ENCODE peak calls at places on chromosomes 4 and X, in eight cellular contexts. One of them, this sample, is unnamed.
A peak's percentile ranks its signal among the peaks of the same experiment; 100 is the strongest.

GRCh38 chr4:144688035-144688569 is 42.1 kb downstream of the HHIP start:
- DNase-seq in transverse colon: no peak
- DNase-seq in heart right ventricle: no peak
- DNase-seq in HepG2: no peak
- DNase-seq in right lobe of liver: no peak
- DNase-seq in heart left ventricle: no peak
- DNase-seq in aorta: no peak
- DNase-seq in mammary epithelial cell: no peak
- DNase-seq in this sample: no peak

GRCh38 chrX:93932471-93933220 is 258.6 kb downstream of the FAM133A start:
- DNase-seq in mammary epithelial cell: no peak
- DNase-seq in aorta: no peak
- DNase-seq in heart right ventricle: no peak
- DNase-seq in transverse colon: no peak
- DNase-seq in HepG2: no peak
- DNase-seq in heart left ventricle: no peak
- DNase-seq in right lobe of liver: no peak
- DNase-seq in this sample: no peak

GRCh38 chrX:40173662-40174593 is 76.2 kb upstream of the BCOR start:
- DNase-seq in mammary epithelial cell: no peak
- DNase-seq in heart left ventricle: peak; percentile 58
- DNase-seq in heart right ventricle: no peak
- DNase-seq in aorta: no peak
- DNase-seq in transverse colon: peak; percentile 38
- DNase-seq in right lobe of liver: peak; percentile 69
- DNase-seq in HepG2: peak; percentile 76
- DNase-seq in this sample: peak; percentile 65

GRCh38 chr4:153218961-153219360 is 14.7 kb downstream of the TRIM2 start:
- DNase-seq in right lobe of liver: no peak
- DNase-seq in mammary epithelial cell: no peak
- DNase-seq in heart left ventricle: no peak
- DNase-seq in transverse colon: peak; percentile 62
- DNase-seq in heart right ventricle: no peak
- DNase-seq in aorta: no peak
- DNase-seq in HepG2: peak; percentile 9
- DNase-seq in this sample: no peak

GRCh38 chr4:184265566-184266351 is 48.1 kb upstream of the ENPP6 start:
- DNase-seq in mammary epithelial cell: peak; percentile 26
- DNase-seq in heart right ventricle: no peak
- DNase-seq in heart left ventricle: no peak
- DNase-seq in transverse colon: peak; percentile 49
- DNase-seq in HepG2: no peak
- DNase-seq in aorta: no peak
- DNase-seq in right lobe of liver: no peak
- DNase-seq in this sample: no peak

GRCh38 chrX:139692506-139692849 is 15.5 kb downstream of the MCF2 start:
- DNase-seq in right lobe of liver: no peak
- DNase-seq in heart right ventricle: no peak
- DNase-seq in aorta: no peak
- DNase-seq in heart left ventricle: no peak
- DNase-seq in transverse colon: no peak
- DNase-seq in HepG2: no peak
- DNase-seq in mammary epithelial cell: no peak
- DNase-seq in this sample: no peak

GRCh38 chr4:105963461-105964400 is 68.5 kb downstream of the NPNT start:
- DNase-seq in right lobe of liver: no peak
- DNase-seq in aorta: no peak
- DNase-seq in heart right ventricle: no peak
- DNase-seq in heart left ventricle: no peak
- DNase-seq in transverse colon: no peak
- DNase-seq in HepG2: no peak
- DNase-seq in mammary epithelial cell: peak; percentile 59
- DNase-seq in this sample: no peak

GRCh38 chr4:1621996-1622637 is 62.0 kb downstream of the FAM53A start:
- DNase-seq in transverse colon: no peak
- DNase-seq in HepG2: no peak
- DNase-seq in right lobe of liver: no peak
- DNase-seq in mammary epithelial cell: no peak
- DNase-seq in heart right ventricle: no peak
- DNase-seq in aorta: no peak
- DNase-seq in heart left ventricle: no peak
- DNase-seq in this sample: no peak

GRCh38 chr4:152776352-152776751 is 3.2 kb downstream of the TIGD4 start:
- DNase-seq in transverse colon: no peak
- DNase-seq in heart right ventricle: no peak
- DNase-seq in right lobe of liver: no peak
- DNase-seq in aorta: no peak
- DNase-seq in mammary epithelial cell: peak; percentile 17
- DNase-seq in HepG2: no peak
- DNase-seq in heart left ventricle: no peak
- DNase-seq in this sample: no peak

GRCh38 chrX:118839334-118839958 is 15.8 kb downstream of the ZCCHC12 start:
- DNase-seq in aorta: peak; percentile 93
- DNase-seq in transverse colon: peak; percentile 80
- DNase-seq in mammary epithelial cell: peak; percentile 26
- DNase-seq in heart left ventricle: peak; percentile 90
- DNase-seq in heart right ventricle: peak; percentile 83
- DNase-seq in HepG2: peak; percentile 58
- DNase-seq in right lobe of liver: peak; percentile 90
- DNase-seq in this sample: peak; percentile 69

GRCh38 chr4:142497606-142498005 is 348.5 kb downstream of the INPP4B start:
- DNase-seq in heart right ventricle: no peak
- DNase-seq in right lobe of liver: no peak
- DNase-seq in aorta: no peak
- DNase-seq in HepG2: no peak
- DNase-seq in heart left ventricle: no peak
- DNase-seq in transverse colon: no peak
- DNase-seq in mammary epithelial cell: no peak
- DNase-seq in this sample: no peak

GRCh38 chrX:41526925-41527324 is 79.8 kb downstream of the NYX start:
- DNase-seq in aorta: no peak
- DNase-seq in right lobe of liver: no peak
- DNase-seq in HepG2: no peak
- DNase-seq in mammary epithelial cell: peak; percentile 23
- DNase-seq in heart right ventricle: no peak
- DNase-seq in transverse colon: no peak
- DNase-seq in heart left ventricle: no peak
- DNase-seq in this sample: no peak

GRCh38 chr4:27381806-27382205 is 521.2 kb downstream of the STIM2 start:
- DNase-seq in HepG2: no peak
- DNase-seq in heart left ventricle: no peak
- DNase-seq in aorta: no peak
- DNase-seq in mammary epithelial cell: no peak
- DNase-seq in heart right ventricle: no peak
- DNase-seq in transverse colon: no peak
- DNase-seq in right lobe of liver: no peak
- DNase-seq in this sample: no peak

GRCh38 chr4:188008377-188008776 is 12.8 kb downstream of the ZFP42 start:
- DNase-seq in right lobe of liver: no peak
- DNase-seq in HepG2: no peak
- DNase-seq in aorta: no peak
- DNase-seq in mammary epithelial cell: peak; percentile 84
- DNase-seq in heart right ventricle: no peak
- DNase-seq in transverse colon: no peak
- DNase-seq in heart left ventricle: no peak
- DNase-seq in this sample: no peak

GRCh38 chrX:41406211-41406610 is 40.9 kb upstream of the NYX start:
- DNase-seq in transverse colon: no peak
- DNase-seq in aorta: no peak
- DNase-seq in mammary epithelial cell: peak; percentile 61
- DNase-seq in HepG2: no peak
- DNase-seq in right lobe of liver: no peak
- DNase-seq in heart left ventricle: no peak
- DNase-seq in heart right ventricle: no peak
- DNase-seq in this sample: no peak

GRCh38 chr4:45358573-45359506 is 632.5 kb upstream of the GNPDA2 start:
- DNase-seq in heart right ventricle: no peak
- DNase-seq in transverse colon: no peak
- DNase-seq in aorta: no peak
- DNase-seq in mammary epithelial cell: no peak
- DNase-seq in heart left ventricle: peak; percentile 35
- DNase-seq in HepG2: no peak
- DNase-seq in right lobe of liver: no peak
- DNase-seq in this sample: peak; percentile 22

GRCh38 chrX:41276661-41277506 is 57.1 kb upstream of the DDX3X start:
- DNase-seq in aorta: no peak
- DNase-seq in mammary epithelial cell: no peak
- DNase-seq in transverse colon: no peak
- DNase-seq in right lobe of liver: no peak
- DNase-seq in heart right ventricle: no peak
- DNase-seq in HepG2: no peak
- DNase-seq in heart left ventricle: no peak
- DNase-seq in this sample: no peak

GRCh38 chr4:7430965-7431695 is 3.6 kb downstream of the PSAPL1 start:
- DNase-seq in aorta: peak; percentile 66
- DNase-seq in mammary epithelial cell: no peak
- DNase-seq in right lobe of liver: peak; percentile 37
- DNase-seq in heart left ventricle: peak; percentile 27
- DNase-seq in HepG2: no peak
- DNase-seq in heart right ventricle: no peak
- DNase-seq in transverse colon: no peak
- DNase-seq in this sample: no peak

GRCh38 chr4:19857405-19857804 is 394.3 kb upstream of the SLIT2 start:
- DNase-seq in mammary epithelial cell: no peak
- DNase-seq in HepG2: no peak
- DNase-seq in heart right ventricle: no peak
- DNase-seq in aorta: no peak
- DNase-seq in transverse colon: no peak
- DNase-seq in heart left ventricle: no peak
- DNase-seq in right lobe of liver: no peak
- DNase-seq in this sample: no peak

GRCh38 chr4:88458091-88458740 is 1.3 kb downstream of the HERC5 start:
- DNase-seq in right lobe of liver: no peak
- DNase-seq in aorta: no peak
- DNase-seq in heart left ventricle: no peak
- DNase-seq in transverse colon: no peak
- DNase-seq in heart right ventricle: no peak
- DNase-seq in HepG2: no peak
- DNase-seq in mammary epithelial cell: no peak
- DNase-seq in this sample: no peak
- H3K4me3 ChIP-seq in right lobe of liver: peak overlapping the region; percentile 60
- H3K4me3 ChIP-seq in aorta: peak overlapping the region; percentile 9
- H3K4me3 ChIP-seq in heart left ventricle: peak overlapping the region; percentile 74
- H3K4me3 ChIP-seq in transverse colon: peak overlapping the region; percentile 49
- H3K4me3 ChIP-seq in heart right ventricle: peak overlapping the region; percentile 77
- H3K4me3 ChIP-seq in HepG2: no peak overlapping the region
- H3K4me3 ChIP-seq in mammary epithelial cell: no peak overlapping the region
- H3K4me3 ChIP-seq in this sample: peak overlapping the region; percentile 36

DNA sequence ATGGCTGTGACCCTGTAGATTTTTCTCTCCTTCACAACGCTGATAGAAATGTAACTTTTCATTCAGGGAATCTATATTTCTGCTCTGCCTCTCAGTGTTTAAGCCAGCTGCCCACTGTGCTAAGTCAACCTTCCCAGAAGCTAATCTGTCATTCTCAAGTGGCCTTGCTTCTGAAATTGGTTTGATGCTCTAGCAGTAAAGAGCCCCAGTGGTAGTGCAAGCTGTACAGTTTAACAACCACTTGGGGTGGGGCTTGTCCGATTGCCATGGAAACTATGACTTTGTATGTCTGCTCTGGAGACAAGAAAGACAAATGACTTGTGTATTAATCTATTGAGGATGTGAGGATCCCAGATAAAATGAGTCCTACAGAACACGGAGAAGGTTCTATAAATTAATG is 620.9 kb upstream of the GALNT7 start:
- DNase-seq in right lobe of liver: no peak
- DNase-seq in transverse colon: no peak
- DNase-seq in aorta: no peak
- DNase-seq in mammary epithelial cell: no peak
- DNase-seq in HepG2: no peak
- DNase-seq in heart left ventricle: no peak
- DNase-seq in heart right ventricle: no peak
- DNase-seq in this sample: peak; percentile 47
- H3K4me3 ChIP-seq in right lobe of liver: no peak overlapping the region
- H3K4me3 ChIP-seq in transverse colon: no peak overlapping the region
- H3K4me3 ChIP-seq in aorta: no peak overlapping the region
- H3K4me3 ChIP-seq in mammary epithelial cell: no peak overlapping the region
- H3K4me3 ChIP-seq in HepG2: no peak overlapping the region
- H3K4me3 ChIP-seq in heart left ventricle: no peak overlapping the region
- H3K4me3 ChIP-seq in heart right ventricle: no peak overlapping the region
- H3K4me3 ChIP-seq in this sample: no peak overlapping the region

DNA sequence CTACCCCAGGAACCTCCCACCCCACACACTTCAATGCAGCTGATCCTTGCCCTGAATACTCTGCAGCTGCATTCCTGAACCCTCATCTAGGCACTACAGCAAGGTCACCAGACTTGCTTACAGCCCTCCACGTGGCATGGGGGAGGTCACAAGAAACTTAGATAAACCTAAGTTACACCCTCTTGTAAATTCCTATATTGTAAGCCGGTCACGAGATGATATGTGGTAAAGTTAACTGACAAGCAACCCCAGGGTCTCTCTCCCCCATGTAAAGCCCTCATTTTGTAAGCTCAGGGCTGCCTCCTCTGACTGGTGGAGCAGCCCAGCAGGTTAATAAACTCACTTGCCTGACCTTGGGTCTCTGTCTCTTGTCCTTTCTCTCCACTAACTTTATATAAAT is 570.7 kb downstream of the PCDH7 start:
- DNase-seq in HepG2: no peak
- DNase-seq in heart right ventricle: no peak
- DNase-seq in mammary epithelial cell: no peak
- DNase-seq in heart left ventricle: no peak
- DNase-seq in aorta: no peak
- DNase-seq in right lobe of liver: no peak
- DNase-seq in transverse colon: no peak
- DNase-seq in this sample: no peak
- H3K4me3 ChIP-seq in HepG2: no peak overlapping the region
- H3K4me3 ChIP-seq in heart right ventricle: no peak overlapping the region
- H3K4me3 ChIP-seq in mammary epithelial cell: no peak overlapping the region
- H3K4me3 ChIP-seq in heart left ventricle: no peak overlapping the region
- H3K4me3 ChIP-seq in aorta: no peak overlapping the region
- H3K4me3 ChIP-seq in right lobe of liver: no peak overlapping the region
- H3K4me3 ChIP-seq in transverse colon: no peak overlapping the region
- H3K4me3 ChIP-seq in this sample: no peak overlapping the region

GRCh38 chrX:72240976-72241375 is 2.1 kb upstream of the ERCC6L start:
- DNase-seq in heart right ventricle: no peak
- DNase-seq in transverse colon: no peak
- DNase-seq in HepG2: peak; percentile 9
- DNase-seq in mammary epithelial cell: no peak
- DNase-seq in aorta: no peak
- DNase-seq in right lobe of liver: no peak
- DNase-seq in heart left ventricle: no peak
- DNase-seq in this sample: no peak

GRCh38 chrX:72236841-72237240 is 2.0 kb downstream of the ERCC6L start:
- DNase-seq in mammary epithelial cell: no peak
- DNase-seq in heart right ventricle: no peak
- DNase-seq in aorta: no peak
- DNase-seq in heart left ventricle: no peak
- DNase-seq in HepG2: no peak
- DNase-seq in transverse colon: no peak
- DNase-seq in right lobe of liver: no peak
- DNase-seq in this sample: no peak

GRCh38 chrX:72243472-72243871 is 4.6 kb upstream of the ERCC6L start:
- DNase-seq in transverse colon: no peak
- DNase-seq in right lobe of liver: no peak
- DNase-seq in mammary epithelial cell: peak; percentile 19
- DNase-seq in heart right ventricle: no peak
- DNase-seq in heart left ventricle: no peak
- DNase-seq in HepG2: no peak
- DNase-seq in aorta: no peak
- DNase-seq in this sample: peak; percentile 24

GRCh38 chrX:72238721-72239475 is at the start of gene ERCC6L:
- DNase-seq in transverse colon: peak; percentile 84
- DNase-seq in aorta: peak; percentile 95
- DNase-seq in heart right ventricle: peak; percentile 83
- DNase-seq in right lobe of liver: peak; percentile 91
- DNase-seq in mammary epithelial cell: peak; percentile 84
- DNase-seq in heart left ventricle: peak; percentile 93
- DNase-seq in HepG2: peak; percentile 70
- DNase-seq in this sample: peak; percentile 97

GRCh38 chrX:72238183-72238582 is 644 bp downstream of the ERCC6L start:
- DNase-seq in heart right ventricle: no peak
- DNase-seq in mammary epithelial cell: no peak
- DNase-seq in heart left ventricle: no peak
- DNase-seq in HepG2: no peak
- DNase-seq in right lobe of liver: no peak
- DNase-seq in transverse colon: no peak
- DNase-seq in aorta: no peak
- DNase-seq in this sample: no peak
- H3K4me3 ChIP-seq in heart right ventricle: peak overlapping the region; percentile 49
- H3K4me3 ChIP-seq in mammary epithelial cell: peak overlapping the region; percentile 42
- H3K4me3 ChIP-seq in heart left ventricle: no peak overlapping the region
- H3K4me3 ChIP-seq in HepG2: peak overlapping the region; percentile 60
- H3K4me3 ChIP-seq in right lobe of liver: no peak overlapping the region
- H3K4me3 ChIP-seq in transverse colon: no peak overlapping the region
- H3K4me3 ChIP-seq in aorta: no peak overlapping the region
- H3K4me3 ChIP-seq in this sample: peak overlapping the region; percentile 67

This sample was measured in HAP-1.